ENCODE peak calls at places on chromosomes 7 and 10, in five cellular contexts. One of them, this sample, is unnamed.

GRCh38 chr10:46240684-46241565 is 45.9 kb upstream of the ANTXRL start:
- DNase-seq in foreskin fibroblast: no peak
- DNase-seq in cardiac fibroblast: no peak
- DNase-seq in HFF-Myc: no peak
- DNase-seq in PC-3: no peak
- DNase-seq in this sample: no peak

GRCh38 chr10:131804551-131805295 is 96.1 kb upstream of the PPP2R2D start:
- DNase-seq in cardiac fibroblast: no peak
- DNase-seq in foreskin fibroblast: no peak
- DNase-seq in PC-3: no peak
- DNase-seq in HFF-Myc: no peak
- DNase-seq in this sample: no peak

GRCh38 chr7:6375346-6376101 is 72.2 kb downstream of the DAGLB start:
- DNase-seq in PC-3: peak
- DNase-seq in cardiac fibroblast: peak
- DNase-seq in foreskin fibroblast: peak
- DNase-seq in HFF-Myc: no peak
- DNase-seq in this sample: no peak

GRCh38 chr10:132847416-132847777 is 61.5 kb upstream of the NKX6-2 start:
- DNase-seq in HFF-Myc: no peak
- DNase-seq in foreskin fibroblast: no peak
- DNase-seq in cardiac fibroblast: no peak
- DNase-seq in PC-3: no peak
- DNase-seq in this sample: no peak

GRCh38 chr7:151207315-151207714 is 3.0 kb downstream of the H2BK1 start:
- DNase-seq in cardiac fibroblast: no peak
- DNase-seq in HFF-Myc: no peak
- DNase-seq in PC-3: no peak
- DNase-seq in foreskin fibroblast: no peak
- DNase-seq in this sample: no peak

GRCh38 chr10:132514841-132515521 is 22.6 kb upstream of the INPP5A start:
- DNase-seq in PC-3: no peak
- DNase-seq in HFF-Myc: no peak
- DNase-seq in foreskin fibroblast: no peak
- DNase-seq in cardiac fibroblast: no peak
- DNase-seq in this sample: no peak

GRCh38 chr10:56605043-56605442 is 244.0 kb upstream of the ZWINT start:
- DNase-seq in HFF-Myc: no peak
- DNase-seq in foreskin fibroblast: no peak
- DNase-seq in PC-3: no peak
- DNase-seq in cardiac fibroblast: no peak
- DNase-seq in this sample: no peak

GRCh38 chr10:62079885-62080559 is 178.5 kb downstream of the ARID5B start:
- DNase-seq in foreskin fibroblast: no peak
- DNase-seq in PC-3: no peak
- DNase-seq in HFF-Myc: no peak
- DNase-seq in cardiac fibroblast: no peak
- DNase-seq in this sample: no peak

GRCh38 chr7:105691692-105692564 is 110.6 kb upstream of the EFCAB10 start:
- DNase-seq in PC-3: peak
- DNase-seq in foreskin fibroblast: peak
- DNase-seq in HFF-Myc: peak
- DNase-seq in cardiac fibroblast: peak
- DNase-seq in this sample: peak

GRCh38 chr10:132533571-132534260 is 3.9 kb upstream of the INPP5A start:
- DNase-seq in cardiac fibroblast: no peak
- DNase-seq in PC-3: no peak
- DNase-seq in foreskin fibroblast: no peak
- DNase-seq in HFF-Myc: no peak
- DNase-seq in this sample: no peak

GRCh38 chr10:3068201-3068967 is 1.0 kb downstream of the PFKP start:
- DNase-seq in foreskin fibroblast: peak
- DNase-seq in cardiac fibroblast: peak
- DNase-seq in PC-3: peak
- DNase-seq in HFF-Myc: no peak
- DNase-seq in this sample: no peak

GRCh38 chr10:109961181-109962001 is 38.1 kb upstream of the XPNPEP1 start:
- DNase-seq in cardiac fibroblast: peak
- DNase-seq in HFF-Myc: peak
- DNase-seq in PC-3: peak
- DNase-seq in foreskin fibroblast: peak
- DNase-seq in this sample: no peak

GRCh38 chr10:22740180-22740579 is 25.8 kb upstream of the PIP4K2A start:
- DNase-seq in PC-3: peak
- DNase-seq in HFF-Myc: peak
- DNase-seq in cardiac fibroblast: peak
- DNase-seq in foreskin fibroblast: peak
- DNase-seq in this sample: no peak

GRCh38 chr10:2476236-2476814 is 591.0 kb upstream of the PFKP start:
- DNase-seq in cardiac fibroblast: no peak
- DNase-seq in foreskin fibroblast: no peak
- DNase-seq in HFF-Myc: no peak
- DNase-seq in PC-3: no peak
- DNase-seq in this sample: no peak

GRCh38 chr10:36181421-36181820 is 539.3 kb upstream of the FZD8 start:
- DNase-seq in HFF-Myc: no peak
- DNase-seq in cardiac fibroblast: peak
- DNase-seq in PC-3: peak
- DNase-seq in foreskin fibroblast: no peak
- DNase-seq in this sample: no peak

GRCh38 chr7:73830872-73831655 is at the start of gene CLDN4:
- DNase-seq in foreskin fibroblast: peak
- DNase-seq in PC-3: peak
- DNase-seq in HFF-Myc: no peak
- DNase-seq in cardiac fibroblast: no peak
- DNase-seq in this sample: no peak

GRCh38 chr10:84329986-84330651 is 1.7 kb downstream of the CCSER2 start:
- DNase-seq in foreskin fibroblast: no peak
- DNase-seq in cardiac fibroblast: no peak
- DNase-seq in PC-3: no peak
- DNase-seq in HFF-Myc: no peak
- DNase-seq in this sample: no peak

GRCh38 chr10:96832721-96833219 is 672 bp downstream of the LCOR start:
- DNase-seq in cardiac fibroblast: peak
- DNase-seq in PC-3: peak
- DNase-seq in foreskin fibroblast: peak
- DNase-seq in HFF-Myc: no peak
- DNase-seq in this sample: no peak

GRCh38 chr10:29590598-29591415 is 44.0 kb downstream of the SVIL start:
- DNase-seq in PC-3: peak
- DNase-seq in HFF-Myc: peak
- DNase-seq in foreskin fibroblast: peak
- DNase-seq in cardiac fibroblast: peak
- DNase-seq in this sample: no peak

GRCh38 chr10:44575601-44576380 is 190.9 kb upstream of the CXCL12 start:
- DNase-seq in PC-3: no peak
- DNase-seq in HFF-Myc: no peak
- DNase-seq in foreskin fibroblast: no peak
- DNase-seq in cardiac fibroblast: no peak
- DNase-seq in this sample: no peak

GRCh38 chr10:110214380-110214826 is 7.0 kb downstream of the MXI1 start:
- DNase-seq in PC-3: no peak
- DNase-seq in HFF-Myc: no peak
- DNase-seq in cardiac fibroblast: no peak
- DNase-seq in foreskin fibroblast: no peak
- DNase-seq in this sample: no peak

GRCh38 chr7:135490783-135491182 is 19.1 kb downstream of the CNOT4 start:
- DNase-seq in foreskin fibroblast: peak
- DNase-seq in cardiac fibroblast: peak
- DNase-seq in HFF-Myc: no peak
- DNase-seq in PC-3: peak
- DNase-seq in this sample: no peak

GRCh38 chr10:75405201-75406143 is 3.9 kb upstream of the ZNF503 start:
- DNase-seq in cardiac fibroblast: no peak
- DNase-seq in HFF-Myc: no peak
- DNase-seq in foreskin fibroblast: no peak
- DNase-seq in PC-3: peak
- DNase-seq in this sample: no peak

GRCh38 chr10:1381339-1381738 is 325.2 kb downstream of the WDR37 start:
- DNase-seq in PC-3: no peak
- DNase-seq in HFF-Myc: no peak
- DNase-seq in foreskin fibroblast: no peak
- DNase-seq in cardiac fibroblast: no peak
- DNase-seq in this sample: no peak

GRCh38 chr7:113289140-113289740 is 170.9 kb upstream of the SMIM30 start:
- DNase-seq in foreskin fibroblast: peak
- DNase-seq in cardiac fibroblast: peak
- DNase-seq in PC-3: peak
- DNase-seq in HFF-Myc: peak
- DNase-seq in this sample: no peak

GRCh38 chr7:90766814-90767564 is 170.9 kb downstream of the CDK14 start:
- DNase-seq in PC-3: peak
- DNase-seq in HFF-Myc: no peak
- DNase-seq in cardiac fibroblast: peak
- DNase-seq in foreskin fibroblast: peak
- DNase-seq in this sample: peak

GRCh38 chr10:132944510-132944909 is 2.1 kb upstream of the CFAP46 start:
- DNase-seq in PC-3: no peak
- DNase-seq in foreskin fibroblast: no peak
- DNase-seq in HFF-Myc: no peak
- DNase-seq in cardiac fibroblast: no peak
- DNase-seq in this sample: no peak

GRCh38 chr10:87504307-87504666 is 406 bp upstream of the MINPP1 start:
- DNase-seq in PC-3: no peak
- DNase-seq in foreskin fibroblast: no peak
- DNase-seq in HFF-Myc: no peak
- DNase-seq in cardiac fibroblast: no peak
- DNase-seq in this sample: no peak

GRCh38 chr7:50146692-50147091 is 53.6 kb upstream of the ZPBP start:
- DNase-seq in cardiac fibroblast: no peak
- DNase-seq in PC-3: no peak
- DNase-seq in HFF-Myc: no peak
- DNase-seq in foreskin fibroblast: no peak
- DNase-seq in this sample: no peak

GRCh38 chr7:111729483-111729882 is 167.2 kb upstream of the IMMP2L start:
- DNase-seq in foreskin fibroblast: no peak
- DNase-seq in HFF-Myc: no peak
- DNase-seq in PC-3: no peak
- DNase-seq in cardiac fibroblast: no peak
- DNase-seq in this sample: no peak
- TF ChIP-seq CTCF in foreskin fibroblast: no peak
- TF ChIP-seq CTCF in HFF-Myc: no peak
- TF ChIP-seq CTCF in PC-3: peak
- TF ChIP-seq CTCF in cardiac fibroblast: no peak
- TF ChIP-seq CTCF in this sample: no peak

DNA sequence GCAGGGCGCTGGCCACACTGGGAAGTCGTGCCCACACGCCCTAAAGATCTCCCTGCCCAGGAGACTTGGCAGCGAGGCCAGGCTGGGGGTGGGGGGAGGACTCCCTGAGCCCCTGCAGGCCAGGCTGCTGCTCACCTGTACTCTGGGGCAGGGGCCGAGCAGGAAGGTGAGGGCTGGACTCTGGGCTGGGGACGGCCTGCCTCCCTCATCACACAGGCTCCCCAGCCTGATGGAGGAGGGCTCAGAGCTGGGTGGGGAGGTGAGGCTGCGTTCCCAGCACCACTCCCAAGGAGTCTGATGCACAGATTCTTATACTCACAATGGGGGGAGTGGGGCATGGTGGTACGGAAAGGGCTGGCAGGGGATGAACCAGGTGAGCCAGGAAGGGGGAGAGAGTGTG is 71.2 kb downstream of the ELFN1 start:
- DNase-seq in cardiac fibroblast: no peak
- DNase-seq in PC-3: no peak
- DNase-seq in HFF-Myc: no peak
- DNase-seq in foreskin fibroblast: no peak
- DNase-seq in this sample: no peak
- H3K4me3 ChIP-seq in cardiac fibroblast: no peak
- H3K4me3 ChIP-seq in PC-3: peak
- H3K4me3 ChIP-seq in HFF-Myc: no peak
- H3K4me3 ChIP-seq in foreskin fibroblast: no peak
- H3K4me3 ChIP-seq in this sample: no peak

GRCh38 chr7:138625084-138625848 is 75.9 kb downstream of the SVOPL start:
- DNase-seq in foreskin fibroblast: no peak
- DNase-seq in PC-3: no peak
- DNase-seq in HFF-Myc: no peak
- DNase-seq in cardiac fibroblast: no peak
- DNase-seq in this sample: no peak
- TF ChIP-seq CTCF in foreskin fibroblast: no peak
- TF ChIP-seq CTCF in PC-3: no peak
- TF ChIP-seq CTCF in HFF-Myc: no peak
- TF ChIP-seq CTCF in cardiac fibroblast: no peak
- TF ChIP-seq CTCF in this sample: no peak

GRCh38 chr7:37349979-37350590 is 98.6 kb downstream of the ELMO1 start:
- DNase-seq in PC-3: no peak
- DNase-seq in cardiac fibroblast: no peak
- DNase-seq in HFF-Myc: no peak
- DNase-seq in foreskin fibroblast: no peak
- DNase-seq in this sample: no peak

GRCh38 chr7:37352251-37352650 is 96.4 kb downstream of the ELMO1 start:
- DNase-seq in foreskin fibroblast: no peak
- DNase-seq in HFF-Myc: no peak
- DNase-seq in PC-3: no peak
- DNase-seq in cardiac fibroblast: no peak
- DNase-seq in this sample: no peak

GRCh38 chr7:37353949-37354660 is 94.6 kb downstream of the ELMO1 start:
- DNase-seq in PC-3: no peak
- DNase-seq in foreskin fibroblast: no peak
- DNase-seq in cardiac fibroblast: no peak
- DNase-seq in HFF-Myc: no peak
- DNase-seq in this sample: no peak

GRCh38 chr7:37354661-37355131 is 94.0 kb downstream of the ELMO1 start:
- DNase-seq in cardiac fibroblast: peak
- DNase-seq in HFF-Myc: no peak
- DNase-seq in foreskin fibroblast: no peak
- DNase-seq in PC-3: no peak
- DNase-seq in this sample: peak

DNA sequence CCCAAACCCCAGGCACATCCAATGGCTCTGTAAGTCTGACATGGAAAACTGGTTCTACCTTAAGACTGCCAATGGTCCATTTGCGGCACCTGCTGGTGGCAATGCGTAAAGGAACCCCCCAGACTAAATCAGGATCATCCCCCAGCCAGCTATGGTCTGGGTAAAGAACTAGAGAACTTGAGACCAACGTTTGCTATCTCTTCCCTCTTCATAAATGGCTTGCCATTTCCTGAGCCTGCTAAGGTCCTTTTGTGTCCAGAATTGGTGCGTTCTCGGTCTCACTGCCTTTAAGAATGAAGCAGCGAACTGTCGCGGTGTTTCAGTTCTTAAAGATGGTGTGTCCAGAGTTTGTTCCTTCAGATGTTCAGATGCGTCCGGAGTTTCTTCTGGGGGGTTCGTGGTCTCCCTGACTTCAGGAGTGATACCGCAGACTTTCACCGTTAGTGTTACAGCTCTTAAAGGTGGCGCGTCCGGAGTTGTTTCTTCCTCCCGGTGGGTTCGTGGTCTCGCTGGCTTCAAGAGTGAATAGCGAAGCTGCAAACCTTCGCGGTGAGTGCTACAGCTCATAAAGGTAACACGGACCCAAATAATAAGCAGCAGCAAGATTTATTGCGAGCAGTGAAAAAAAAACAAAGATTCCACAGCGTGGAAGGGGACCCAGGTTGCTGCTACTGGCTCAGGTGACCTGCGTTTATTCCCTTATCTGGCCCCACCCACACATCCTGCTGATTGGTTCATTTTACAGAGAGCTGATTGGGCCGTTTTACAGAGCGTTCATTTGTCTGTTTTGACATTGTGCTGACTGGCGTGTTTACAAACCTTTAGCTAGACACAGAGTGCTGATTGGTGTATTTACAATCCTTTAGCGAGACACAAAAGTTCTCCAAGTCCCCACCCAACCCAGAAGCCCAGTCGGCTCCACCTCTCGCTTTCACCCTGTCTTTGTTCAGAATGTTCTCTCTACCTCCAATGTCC is 95.4 kb downstream of the ELMO1 start:
- DNase-seq in cardiac fibroblast: no peak
- DNase-seq in PC-3: peak
- DNase-seq in foreskin fibroblast: no peak
- DNase-seq in HFF-Myc: no peak
- DNase-seq in this sample: no peak
- H3K4me3 ChIP-seq in cardiac fibroblast: no peak
- H3K4me3 ChIP-seq in PC-3: no peak
- H3K4me3 ChIP-seq in foreskin fibroblast: no peak
- H3K4me3 ChIP-seq in HFF-Myc: no peak
- H3K4me3 ChIP-seq in this sample: no peak

This sample was measured in kidney epithelial cell.